ENCODE peak calls at places on chromosomes 6 and 20, in nine cellular contexts. One of them, this sample, is unnamed.

GRCh38 chr6:136050475-136050874 is 199.0 kb downstream of the PDE7B start:
- DNase-seq in HepG2: no peak
- DNase-seq in lower leg skin: no peak
- DNase-seq in foreskin fibroblast: no peak
- DNase-seq in GM12865: no peak
- DNase-seq in left lung: no peak
- DNase-seq in mucosa of descending colon: no peak
- DNase-seq in H7: no peak
- DNase-seq in GM23338: no peak
- DNase-seq in this sample: no peak

GRCh38 chr20:62489186-62489939 is 13.6 kb upstream of the GATA5 start:
- DNase-seq in HepG2: no peak
- DNase-seq in lower leg skin: no peak
- DNase-seq in foreskin fibroblast: peak
- DNase-seq in GM12865: no peak
- DNase-seq in left lung: no peak
- DNase-seq in mucosa of descending colon: no peak
- DNase-seq in H7: no peak
- DNase-seq in GM23338: no peak
- DNase-seq in this sample: no peak

GRCh38 chr6:159941286-159942113 is 27.4 kb upstream of the IGF2R start:
- DNase-seq in HepG2: peak
- DNase-seq in lower leg skin: no peak
- DNase-seq in foreskin fibroblast: peak
- DNase-seq in GM12865: peak
- DNase-seq in left lung: no peak
- DNase-seq in mucosa of descending colon: no peak
- DNase-seq in H7: no peak
- DNase-seq in GM23338: peak
- DNase-seq in this sample: no peak

GRCh38 chr6:81606965-81607381 is 145.5 kb downstream of the TENT5A start:
- DNase-seq in HepG2: no peak
- DNase-seq in lower leg skin: no peak
- DNase-seq in foreskin fibroblast: peak
- DNase-seq in GM12865: no peak
- DNase-seq in left lung: no peak
- DNase-seq in mucosa of descending colon: no peak
- DNase-seq in H7: no peak
- DNase-seq in GM23338: no peak
- DNase-seq in this sample: no peak

GRCh38 chr20:35742741-35743523 is 872 bp upstream of the RBM39 start:
- DNase-seq in HepG2: peak
- DNase-seq in lower leg skin: no peak
- DNase-seq in foreskin fibroblast: no peak
- DNase-seq in GM12865: peak
- DNase-seq in left lung: no peak
- DNase-seq in mucosa of descending colon: no peak
- DNase-seq in H7: no peak
- DNase-seq in GM23338: peak
- DNase-seq in this sample: no peak

GRCh38 chr6:44074383-44075136 is 52.7 kb downstream of the MRPL14 start:
- DNase-seq in HepG2: peak
- DNase-seq in lower leg skin: peak
- DNase-seq in foreskin fibroblast: peak
- DNase-seq in GM12865: peak
- DNase-seq in left lung: peak
- DNase-seq in mucosa of descending colon: peak
- DNase-seq in H7: peak
- DNase-seq in GM23338: peak
- DNase-seq in this sample: peak

GRCh38 chr6:63899550-63899949 is 263.9 kb downstream of the PHF3 start:
- DNase-seq in HepG2: no peak
- DNase-seq in lower leg skin: no peak
- DNase-seq in foreskin fibroblast: peak
- DNase-seq in GM12865: no peak
- DNase-seq in left lung: no peak
- DNase-seq in mucosa of descending colon: no peak
- DNase-seq in H7: no peak
- DNase-seq in GM23338: no peak
- DNase-seq in this sample: no peak

GRCh38 chr20:51169813-51170212 is 146.9 kb upstream of the KCNG1 start:
- DNase-seq in HepG2: no peak
- DNase-seq in lower leg skin: no peak
- DNase-seq in foreskin fibroblast: no peak
- DNase-seq in GM12865: no peak
- DNase-seq in left lung: no peak
- DNase-seq in mucosa of descending colon: no peak
- DNase-seq in H7: no peak
- DNase-seq in GM23338: peak
- DNase-seq in this sample: no peak

GRCh38 chr6:57063847-57064246 is 17.4 kb downstream of the KIAA1586 start:
- DNase-seq in HepG2: no peak
- DNase-seq in lower leg skin: no peak
- DNase-seq in foreskin fibroblast: no peak
- DNase-seq in GM12865: no peak
- DNase-seq in left lung: no peak
- DNase-seq in mucosa of descending colon: no peak
- DNase-seq in H7: no peak
- DNase-seq in GM23338: no peak
- DNase-seq in this sample: no peak

GRCh38 chr6:26122402-26122792 is 35.2 kb downstream of the HFE start:
- DNase-seq in HepG2: peak
- DNase-seq in lower leg skin: no peak
- DNase-seq in foreskin fibroblast: no peak
- DNase-seq in GM12865: peak
- DNase-seq in left lung: no peak
- DNase-seq in mucosa of descending colon: no peak
- DNase-seq in H7: no peak
- DNase-seq in GM23338: peak
- DNase-seq in this sample: no peak

GRCh38 chr6:54020311-54020710 is 90.9 kb upstream of the MLIP start:
- DNase-seq in HepG2: no peak
- DNase-seq in lower leg skin: no peak
- DNase-seq in foreskin fibroblast: peak
- DNase-seq in GM12865: no peak
- DNase-seq in left lung: no peak
- DNase-seq in mucosa of descending colon: no peak
- DNase-seq in H7: no peak
- DNase-seq in GM23338: no peak
- DNase-seq in this sample: no peak

GRCh38 chr6:150638765-150639164 is 39.1 kb downstream of the PLEKHG1 start:
- DNase-seq in HepG2: no peak
- DNase-seq in lower leg skin: no peak
- DNase-seq in foreskin fibroblast: no peak
- DNase-seq in GM12865: no peak
- DNase-seq in left lung: no peak
- DNase-seq in mucosa of descending colon: no peak
- DNase-seq in H7: no peak
- DNase-seq in GM23338: no peak
- DNase-seq in this sample: no peak

GRCh38 chr6:150639823-150640331 is 40.2 kb downstream of the PLEKHG1 start:
- DNase-seq in HepG2: no peak
- DNase-seq in lower leg skin: no peak
- DNase-seq in foreskin fibroblast: no peak
- DNase-seq in GM12865: peak
- DNase-seq in left lung: no peak
- DNase-seq in mucosa of descending colon: no peak
- DNase-seq in H7: no peak
- DNase-seq in GM23338: no peak
- DNase-seq in this sample: no peak

GRCh38 chr6:150638286-150638685 is 38.6 kb downstream of the PLEKHG1 start:
- DNase-seq in HepG2: no peak
- DNase-seq in lower leg skin: no peak
- DNase-seq in foreskin fibroblast: no peak
- DNase-seq in GM12865: no peak
- DNase-seq in left lung: no peak
- DNase-seq in mucosa of descending colon: no peak
- DNase-seq in H7: no peak
- DNase-seq in GM23338: no peak
- DNase-seq in this sample: no peak

GRCh38 chr6:150640556-150641206 is 41.0 kb downstream of the PLEKHG1 start:
- DNase-seq in HepG2: no peak
- DNase-seq in lower leg skin: no peak
- DNase-seq in foreskin fibroblast: no peak
- DNase-seq in GM12865: peak
- DNase-seq in left lung: no peak
- DNase-seq in mucosa of descending colon: no peak
- DNase-seq in H7: no peak
- DNase-seq in GM23338: no peak
- DNase-seq in this sample: no peak

DNA sequence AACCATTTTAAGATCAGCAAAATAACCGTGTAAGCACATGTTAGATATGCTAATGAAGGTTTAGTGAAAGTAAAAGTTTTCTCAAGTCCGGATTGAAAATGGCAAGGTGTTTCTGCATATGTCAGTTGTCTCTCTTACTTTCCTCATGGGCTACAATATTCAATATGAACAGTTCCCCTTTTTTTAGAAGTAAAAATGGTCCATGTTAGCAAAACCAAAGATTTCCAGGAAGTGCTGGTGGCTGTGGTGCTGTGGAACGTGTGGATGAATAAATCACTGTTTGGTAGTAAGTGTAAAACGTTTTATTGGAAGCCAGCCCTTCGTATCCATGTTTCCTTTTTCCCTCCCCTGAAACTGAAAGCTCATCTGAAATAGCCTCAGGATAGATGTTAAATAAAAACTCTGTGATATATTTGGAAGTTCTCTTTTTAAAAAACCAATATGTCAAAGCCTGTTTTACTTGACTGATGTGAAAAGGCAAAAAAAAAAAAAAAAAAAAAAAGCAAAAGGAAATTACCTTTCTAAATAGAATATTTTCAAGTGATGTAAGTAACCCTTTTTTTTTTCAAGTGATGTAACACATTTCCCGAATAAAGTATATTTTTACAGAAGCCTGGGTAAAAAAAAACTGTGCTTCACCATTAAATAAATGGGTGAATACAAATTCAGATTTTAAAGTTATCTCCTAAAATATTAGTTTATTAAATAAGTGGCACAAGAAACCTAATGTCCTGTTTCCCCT is 41.9 kb downstream of the PLEKHG1 start:
- DNase-seq in HepG2: no peak
- DNase-seq in lower leg skin: no peak
- DNase-seq in foreskin fibroblast: no peak
- DNase-seq in GM12865: peak
- DNase-seq in left lung: no peak
- DNase-seq in mucosa of descending colon: no peak
- DNase-seq in H7: no peak
- DNase-seq in GM23338: no peak
- DNase-seq in this sample: no peak
- H3K4me3 ChIP-seq in HepG2: no peak
- H3K4me3 ChIP-seq in lower leg skin: no peak
- H3K4me3 ChIP-seq in foreskin fibroblast: no peak
- H3K4me3 ChIP-seq in GM12865: peak
- H3K4me3 ChIP-seq in left lung: no peak
- H3K4me3 ChIP-seq in mucosa of descending colon: no peak
- H3K4me3 ChIP-seq in H7: no peak
- H3K4me3 ChIP-seq in GM23338: no peak
- H3K4me3 ChIP-seq in this sample: no peak

GRCh38 chr6:23890543-23891227 is 235.3 kb upstream of the NRSN1 start:
- DNase-seq in HepG2: no peak
- DNase-seq in lower leg skin: no peak
- DNase-seq in foreskin fibroblast: no peak
- DNase-seq in GM12865: no peak
- DNase-seq in left lung: no peak
- DNase-seq in mucosa of descending colon: no peak
- DNase-seq in H7: no peak
- DNase-seq in GM23338: no peak
- DNase-seq in this sample: no peak
- H3K4me3 ChIP-seq in HepG2: no peak
- H3K4me3 ChIP-seq in lower leg skin: no peak
- H3K4me3 ChIP-seq in foreskin fibroblast: no peak
- H3K4me3 ChIP-seq in GM12865: no peak
- H3K4me3 ChIP-seq in left lung: no peak
- H3K4me3 ChIP-seq in mucosa of descending colon: no peak
- H3K4me3 ChIP-seq in H7: no peak
- H3K4me3 ChIP-seq in GM23338: no peak
- H3K4me3 ChIP-seq in this sample: no peak

GRCh38 chr6:101393291-101394251 is at the start of gene GRIK2:
- DNase-seq in HepG2: no peak
- DNase-seq in lower leg skin: no peak
- DNase-seq in foreskin fibroblast: peak
- DNase-seq in GM12865: peak
- DNase-seq in left lung: peak
- DNase-seq in mucosa of descending colon: peak
- DNase-seq in H7: peak
- DNase-seq in GM23338: peak
- DNase-seq in this sample: peak
- H3K4me3 ChIP-seq in HepG2: no peak
- H3K4me3 ChIP-seq in lower leg skin: peak
- H3K4me3 ChIP-seq in foreskin fibroblast: peak
- H3K4me3 ChIP-seq in GM12865: no peak
- H3K4me3 ChIP-seq in left lung: peak
- H3K4me3 ChIP-seq in mucosa of descending colon: no peak
- H3K4me3 ChIP-seq in H7: peak
- H3K4me3 ChIP-seq in GM23338: peak
- H3K4me3 ChIP-seq in this sample: peak

DNA sequence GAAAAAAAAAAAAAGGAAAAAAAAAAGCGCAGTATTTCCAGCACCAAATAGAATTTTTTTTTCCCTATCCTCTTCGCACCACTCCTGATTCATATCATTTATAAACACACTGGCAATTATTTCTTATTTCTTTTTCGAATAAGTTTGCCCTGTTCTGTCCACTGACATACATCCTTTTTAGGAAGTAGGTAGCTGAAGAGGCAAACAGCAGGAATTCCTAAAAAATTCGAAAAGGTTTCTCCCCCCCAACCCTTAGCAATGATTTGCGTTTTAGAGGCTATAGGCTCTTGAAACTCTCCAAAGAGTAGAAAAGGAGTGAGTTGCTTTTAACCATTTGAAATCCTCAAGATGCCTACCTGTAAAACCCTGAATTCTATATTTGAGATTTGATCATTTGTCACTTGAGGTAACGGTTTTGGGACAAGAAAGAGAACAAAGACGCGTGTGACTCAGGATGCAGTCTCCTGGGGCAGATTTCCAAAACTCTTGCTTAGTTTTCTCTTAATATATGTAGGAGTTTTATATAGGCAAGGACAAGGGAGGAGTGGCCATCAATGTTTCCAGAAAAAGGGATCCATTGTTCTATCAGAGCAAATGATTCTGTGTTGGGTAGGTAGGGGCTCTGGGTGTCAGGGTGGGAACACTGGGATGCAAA is 531 bp upstream of the CCN2 start:
- DNase-seq in HepG2: no peak
- DNase-seq in lower leg skin: no peak
- DNase-seq in foreskin fibroblast: no peak
- DNase-seq in GM12865: no peak
- DNase-seq in left lung: no peak
- DNase-seq in mucosa of descending colon: no peak
- DNase-seq in H7: no peak
- DNase-seq in GM23338: peak
- DNase-seq in this sample: no peak
- H3K4me3 ChIP-seq in HepG2: peak
- H3K4me3 ChIP-seq in lower leg skin: no peak
- H3K4me3 ChIP-seq in foreskin fibroblast: peak
- H3K4me3 ChIP-seq in GM12865: no peak
- H3K4me3 ChIP-seq in left lung: peak
- H3K4me3 ChIP-seq in mucosa of descending colon: peak
- H3K4me3 ChIP-seq in H7: no peak
- H3K4me3 ChIP-seq in GM23338: peak
- H3K4me3 ChIP-seq in this sample: no peak

GRCh38 chr6:108156938-108157233 is 8.9 kb upstream of the NR2E1 start:
- DNase-seq in HepG2: no peak
- DNase-seq in lower leg skin: no peak
- DNase-seq in foreskin fibroblast: no peak
- DNase-seq in GM12865: no peak
- DNase-seq in left lung: no peak
- DNase-seq in mucosa of descending colon: no peak
- DNase-seq in H7: no peak
- DNase-seq in GM23338: no peak
- DNase-seq in this sample: no peak
- H3K4me3 ChIP-seq in HepG2: no peak
- H3K4me3 ChIP-seq in lower leg skin: no peak
- H3K4me3 ChIP-seq in foreskin fibroblast: no peak
- H3K4me3 ChIP-seq in GM12865: no peak
- H3K4me3 ChIP-seq in left lung: no peak
- H3K4me3 ChIP-seq in mucosa of descending colon: no peak
- H3K4me3 ChIP-seq in H7: no peak
- H3K4me3 ChIP-seq in GM23338: peak
- H3K4me3 ChIP-seq in this sample: no peak